ENCODE peak calls at places on chromosomes 13 and 19, in four cellular contexts. Y, M, D and J are unnamed samples.

GRCh38 chr19:50501568-50502475 is 9.2 kb downstream of the JOSD2 start:
- DNase-seq in Y (no peak), M (no peak), D (no peak), J (no peak)

GRCh38 chr13:29805994-29806748 is 44.2 kb downstream of the UBL3 start:
- DNase-seq in Y (no peak), M (no peak), D (no peak), J (no peak)

GRCh38 chr19:57606931-57607330 is 7.1 kb upstream of the ZNF134 start:
- DNase-seq in Y (no peak), M (no peak), D (no peak), J (no peak)

GRCh38 chr13:61727714-61728275 is 312.1 kb upstream of the PCDH20 start:
- DNase-seq in Y (no peak), M (no peak), D (no peak), J (no peak)

GRCh38 chr13:96900992-96901391 is 93.3 kb downstream of the OXGR1 start:
- DNase-seq in Y (no peak), M (no peak), D (no peak), J (no peak)

GRCh38 chr19:5585461-5586299 is 17.9 kb upstream of the TINCR start:
- DNase-seq in Y (peak), M (no peak), D (peak), J (no peak)

GRCh38 chr19:49932731-49933131 is 3.4 kb upstream of the NUP62 start:
- DNase-seq in Y (no peak), M (no peak), D (no peak), J (no peak)

GRCh38 chr19:18428173-18428836 is 9.1 kb downstream of the SSBP4 start:
- DNase-seq in Y (no peak), M (no peak), D (no peak), J (no peak)

GRCh38 chr13:42354246-42355117 is 82.5 kb downstream of the AKAP11 start:
- DNase-seq in Y (peak), M (no peak), D (no peak), J (no peak)

GRCh38 chr13:40155176-40155575 is 499.7 kb downstream of the COG6 start:
- DNase-seq in Y (peak), M (no peak), D (no peak), J (no peak)

GRCh38 chr19:4217429-4218264 is 11.7 kb upstream of the EBI3 start:
- DNase-seq in Y (no peak), M (no peak), D (no peak), J (no peak)

GRCh38 chr19:5349041-5349440 is 8.4 kb upstream of the PTPRS start:
- DNase-seq in Y (peak), M (no peak), D (no peak), J (no peak)

GRCh38 chr13:72204291-72204690 is 337.3 kb upstream of the DACH1 start:
- DNase-seq in Y (no peak), M (no peak), D (no peak), J (no peak)

GRCh38 chr13:48873598-48873997 is 102.1 kb upstream of the FNDC3A start:
- DNase-seq in Y (no peak), M (no peak), D (no peak), J (no peak)

GRCh38 chr19:37933965-37934364 is 27.0 kb downstream of the SIPA1L3 start:
- DNase-seq in Y (peak), M (no peak), D (peak), J (no peak)

GRCh38 chr19:1237754-1238372 is at the start of gene CBARP:
- DNase-seq in Y (no peak), M (no peak), D (no peak), J (peak)

GRCh38 chr13:110907301-110907700 is 7.6 kb downstream of the ANKRD10 start:
- DNase-seq in Y (no peak), M (no peak), D (no peak), J (no peak)

GRCh38 chr19:40661616-40662015 is 28.8 kb downstream of the NUMBL start:
- DNase-seq in Y (no peak), M (no peak), D (no peak), J (no peak)